ENCODE peak calls at places on chromosomes 12 and 14, in five cellular contexts. F is aorta; E is neural progenitor cell; Q is GM23338; U is CD8-positive, alpha-beta memory T cell. P is an unnamed sample. For H3K4me1, the result is how much of the 10 kb centered on the place peaks cover.

GRCh38 chr12:76810690-76811434 is 46.9 kb downstream of the ZDHHC17 start:
- DNase-seq in U (no peak), F (no peak), E (peak), Q (no peak), P (no peak)

GRCh38 chr14:79598339-79598738 is 613.0 kb downstream of the DIO2 start:
- DNase-seq in E (no peak), F (no peak), Q (no peak), U (no peak), P (no peak)

GRCh38 chr14:60637490-60638452 is 11.5 kb downstream of the SIX1 start:
- DNase-seq in Q (peak), E (peak), U (no peak), F (no peak), P (peak)

GRCh38 chr12:93699271-93700141 is 22.3 kb downstream of the CRADD start:
- DNase-seq in Q (peak), E (no peak), U (no peak), F (no peak), P (no peak)

GRCh38 chr12:80709811-80710726 is 2.6 kb downstream of the MYF6 start:
- DNase-seq in E (peak), Q (peak), F (no peak), U (no peak), P (no peak)

GRCh38 chr12:71551529-71551928 is 111.9 kb downstream of the LGR5 start:
- DNase-seq in U (no peak), E (peak), Q (peak), F (no peak), P (no peak)

GRCh38 chr12:58030566-58031279 is 89.4 kb downstream of the ATP23 start:
- DNase-seq in U (no peak), Q (no peak), F (no peak), E (no peak), P (no peak)

GRCh38 chr14:33463731-33464130 is 487.1 kb downstream of the EGLN3 start:
- DNase-seq in F (no peak), E (no peak), Q (no peak), U (no peak), P (no peak)

GRCh38 chr12:105667880-105668279 is 337.4 kb downstream of the C12orf75 start:
- DNase-seq in Q (no peak), U (no peak), E (no peak), F (no peak), P (no peak)

GRCh38 chr14:92993302-92993701 is 70.4 kb downstream of the CHGA start:
- DNase-seq in F (no peak), U (no peak), E (no peak), Q (no peak), P (peak)

GRCh38 chr14:35333797-35334743 is 41.9 kb downstream of the PSMA6 start:
- DNase-seq in E (no peak), U (no peak), Q (no peak), F (no peak), P (no peak)

GRCh38 chr14:104101086-104101621 is 15.7 kb downstream of the ASPG start:
- DNase-seq in E (no peak), F (peak), Q (no peak), U (no peak), P (peak)

GRCh38 chr12:123113038-123113437 is 37.9 kb downstream of the PITPNM2 start:
- DNase-seq in E (no peak), F (no peak), U (no peak), Q (no peak), P (no peak)

GRCh38 chr12:116183741-116184141 is 93.8 kb downstream of the MED13L start:
- DNase-seq in Q (no peak), U (no peak), F (no peak), E (peak), P (no peak)

GRCh38 chr14:88837495-88837894 is 13.0 kb downstream of the TTC8 start:
- DNase-seq in Q (no peak), U (no peak), F (no peak), E (no peak), P (no peak)

GRCh38 chr12:129887047-129887568 is 16.7 kb downstream of the TMEM132D start:
- DNase-seq in Q (no peak), F (no peak), E (no peak), U (no peak), P (no peak)

GRCh38 chr12:4763549-4763948 is 43.3 kb downstream of the GALNT8 start:
- DNase-seq in U (no peak), F (no peak), E (peak), Q (peak), P (peak)

GRCh38 chr12:88393017-88393767 is 187.1 kb downstream of the KITLG start:
- DNase-seq in U (no peak), E (peak), F (no peak), Q (peak), P (no peak)

GRCh38 chr14:66288511-66288910 is 197.7 kb upstream of the CCDC196 start:
- DNase-seq in E (no peak), U (no peak), Q (no peak), F (no peak), P (no peak)

GRCh38 chr12:11658796-11659195 is 9.3 kb downstream of the ETV6 start:
- DNase-seq in F (no peak), U (no peak), Q (no peak), E (no peak), P (no peak)

GRCh38 chr12:59041241-59042121 is 121.2 kb upstream of the LRIG3 start:
- DNase-seq in U (no peak), F (no peak), E (no peak), Q (no peak), P (no peak)

GRCh38 chr14:61512508-61512907 is 182.8 kb upstream of the HIF1A start:
- DNase-seq in Q (no peak), F (no peak), E (no peak), U (no peak), P (no peak)

GRCh38 chr14:69997849-69998248 is 118.6 kb downstream of the SMOC1 start:
- DNase-seq in U (no peak), E (no peak), Q (no peak), F (no peak), P (no peak)

GRCh38 chr14:95467232-95467631 is 49.2 kb downstream of the SYNE3 start:
- DNase-seq in Q (no peak), E (no peak), F (peak), U (no peak), P (peak)

GRCh38 chr12:125734137-125734536 is 668.9 kb downstream of the AACS start:
- DNase-seq in F (no peak), U (no peak), E (no peak), Q (peak), P (no peak)

GRCh38 chr12:132190012-132190755 is 45.9 kb downstream of the NOC4L start:
- DNase-seq in Q (peak), F (no peak), U (no peak), E (peak), P (peak)

GRCh38 chr14:52461721-52462120 is 90.6 kb downstream of the TXNDC16 start:
- DNase-seq in U (no peak), E (no peak), F (no peak), Q (no peak), P (no peak)

GRCh38 chr12:19409376-19409775 is 29.9 kb upstream of the AEBP2 start:
- DNase-seq in E (no peak), F (no peak), Q (no peak), U (no peak), P (no peak)

GRCh38 chr14:20714593-20715250 is 26.2 kb downstream of the ANG start:
- DNase-seq in F (peak), Q (no peak), U (no peak), E (no peak), P (peak)

GRCh38 chr14:33188880-33189279 is 250.2 kb downstream of the NPAS3 start:
- DNase-seq in U (no peak), F (no peak), Q (no peak), E (no peak), P (no peak)

GRCh38 chr12:128916425-128916824 is 63.1 kb downstream of the GLT1D1 start:
- DNase-seq in F (no peak), U (no peak), Q (no peak), E (no peak), P (no peak)

GRCh38 chr14:55160989-55161388 is 30.4 kb downstream of the DLGAP5 start:
- DNase-seq in E (no peak), F (no peak), Q (no peak), U (peak), P (no peak)

GRCh38 chr12:108635997-108636808 is 2.5 kb upstream of the SELPLG start:
- DNase-seq in U (peak), Q (no peak), E (no peak), F (no peak), P (no peak)

GRCh38 chr12:108637222-108637621 is 3.5 kb upstream of the SELPLG start:
- DNase-seq in U (no peak), E (no peak), F (no peak), Q (no peak), P (no peak)

GRCh38 chr12:108638997-108639822 is 5.5 kb upstream of the SELPLG start:
- DNase-seq in F (no peak), Q (no peak), E (no peak), U (no peak), P (no peak)

GRCh38 chr12:108637631-108638030 is 3.9 kb upstream of the SELPLG start:
- DNase-seq in F (no peak), Q (no peak), U (no peak), E (no peak), P (no peak)

DNA sequence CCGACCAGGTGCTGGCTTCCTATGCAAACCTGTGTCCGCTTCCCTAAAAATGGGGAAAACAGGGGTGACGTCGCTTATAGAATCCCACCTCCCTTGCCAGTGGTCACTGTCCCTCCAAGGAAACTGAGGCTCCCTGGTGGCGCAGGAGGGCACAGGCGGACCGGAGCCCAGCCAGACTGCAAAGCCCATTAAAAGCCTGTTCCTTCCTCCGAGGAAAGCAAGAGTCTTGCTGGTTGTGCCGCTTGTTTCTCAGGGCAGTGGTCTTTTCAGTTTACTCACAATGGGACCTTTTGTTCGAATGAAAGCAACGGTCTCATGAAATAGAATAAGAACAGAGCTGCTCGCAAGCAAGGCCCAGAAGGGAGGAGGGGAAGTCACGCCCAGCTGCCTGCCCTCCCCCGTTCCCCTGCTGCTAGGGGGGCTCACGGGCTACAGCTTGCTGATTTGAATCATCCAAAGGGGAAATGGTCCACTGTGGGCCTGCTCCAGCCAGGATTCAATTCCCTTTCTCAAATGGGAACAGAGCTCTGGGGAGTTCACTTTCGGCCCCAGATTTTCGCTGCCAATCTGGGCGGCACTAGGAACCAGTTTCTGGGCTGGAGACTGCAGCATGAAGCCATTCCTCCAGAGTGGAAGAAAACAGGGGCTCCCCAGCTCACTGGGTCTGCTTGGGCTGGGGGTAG is 4.6 kb upstream of the SELPLG start:
- DNase-seq in U (no peak), F (no peak), E (peak), Q (peak), P (peak)
- H3K4me1 ChIP-seq in U (under half), F (under half), E (half or more), Q (under half), P (under half)

GRCh38 chr12:50257226-50258166 is 25.8 kb downstream of the LIMA1 start:
- DNase-seq in E (no peak), U (no peak), F (no peak), Q (no peak), P (no peak)
- H3K27ac ChIP-seq in E (no peak), U (no peak), F (no peak), Q (no peak), P (peak)

GRCh38 chr12:2997989-2998670 is 38.9 kb downstream of the TEAD4 start:
- DNase-seq in Q (peak), U (no peak), F (no peak), E (no peak), P (no peak)

GRCh38 chr12:3000548-3001275 is 41.5 kb downstream of the TEAD4 start:
- DNase-seq in U (no peak), E (peak), Q (peak), F (no peak), P (no peak)

GRCh38 chr12:3002636-3003035 is 43.4 kb downstream of the TEAD4 start:
- DNase-seq in Q (no peak), F (peak), E (no peak), U (no peak), P (no peak)

GRCh38 chr12:2998789-2999264 is 39.6 kb downstream of the TEAD4 start:
- DNase-seq in U (no peak), E (peak), Q (peak), F (peak), P (peak)

GRCh38 chr12:2999265-2999841 is 40.2 kb downstream of the TEAD4 start:
- DNase-seq in F (no peak), E (peak), U (no peak), Q (peak), P (peak)
- H3K4me3 ChIP-seq in F (no peak), E (no peak), U (no peak), Q (no peak), P (no peak)

GRCh38 chr14:68899033-68899603 is 80.0 kb downstream of the ACTN1 start:
- DNase-seq in Q (no peak), U (no peak), F (no peak), E (no peak), P (peak)
- H3K4me1 ChIP-seq in Q (under half), U (under half), F (under half), E (under half), P (under half)